ENCODE peak calls at places on chromosomes 3 and 15, in nine cellular contexts. Z, Q, K, C, S, U, R, E and Y are unnamed samples.

GRCh38 chr15:54014067-54014466 is 35.8 kb downstream of the UNC13C start:
- DNase-seq in Z (no peak), Q (no peak), K (no peak), C (no peak), S (no peak), U (no peak), R (no peak), E (no peak), Y (no peak)

GRCh38 chr15:41966414-41966812 is 5.9 kb downstream of the EHD4 start:
- DNase-seq in Z (no peak), Q (no peak), K (no peak), C (no peak), S (no peak), U (no peak), R (no peak), E (no peak), Y (no peak)

GRCh38 chr3:27311400-27311799 is 57.8 kb downstream of the NEK10 start:
- DNase-seq in Z (peak), Q (no peak), K (no peak), C (no peak), S (peak), U (peak), R (no peak), E (no peak), Y (no peak)

GRCh38 chr15:100393008-100393407 is 51.2 kb upstream of the ADAMTS17 start:
- DNase-seq in Z (no peak), Q (no peak), K (no peak), C (no peak), S (no peak), U (no peak), R (no peak), E (no peak), Y (no peak)

GRCh38 chr3:182609575-182610156 is 183.6 kb upstream of the ATP11B start:
- DNase-seq in Z (no peak), Q (no peak), K (no peak), C (peak), S (no peak), U (peak), R (peak), E (no peak), Y (no peak)

GRCh38 chr3:117746091-117746490 is 1036.5 kb downstream of the TUSC7 start:
- DNase-seq in Z (no peak), Q (no peak), K (no peak), C (no peak), S (no peak), U (no peak), R (no peak), E (no peak), Y (no peak)

GRCh38 chr3:141349711-141350110 is 18.6 kb upstream of the ZBTB38 start:
- DNase-seq in Z (no peak), Q (no peak), K (no peak), C (no peak), S (no peak), U (no peak), R (no peak), E (no peak), Y (no peak)

GRCh38 chr15:49370782-49371181 is 52.3 kb upstream of the FGF7 start:
- DNase-seq in Z (peak), Q (peak), K (no peak), C (no peak), S (no peak), U (no peak), R (no peak), E (no peak), Y (no peak)

GRCh38 chr3:123870033-123870432 is 14.1 kb downstream of the MYLK start:
- DNase-seq in Z (no peak), Q (no peak), K (no peak), C (no peak), S (peak), U (peak), R (no peak), E (no peak), Y (no peak)

GRCh38 chr3:140203510-140203909 is 268.5 kb downstream of the CLSTN2 start:
- DNase-seq in Z (no peak), Q (no peak), K (peak), C (no peak), S (no peak), U (peak), R (peak), E (no peak), Y (no peak)

GRCh38 chr3:121155023-121155422 is 247.0 kb downstream of the STXBP5L start:
- DNase-seq in Z (no peak), Q (no peak), K (no peak), C (no peak), S (no peak), U (peak), R (no peak), E (no peak), Y (no peak)

GRCh38 chr15:42137461-42138261 is 18.8 kb downstream of the PLA2G4F start:
- DNase-seq in Z (peak), Q (peak), K (peak), C (no peak), S (peak), U (peak), R (peak), E (peak), Y (peak)

GRCh38 chr3:122858373-122858772 is 63.5 kb downstream of the SLC49A4 start:
- DNase-seq in Z (peak), Q (peak), K (no peak), C (no peak), S (peak), U (peak), R (no peak), E (no peak), Y (no peak)

GRCh38 chr3:196141052-196141865 is 59.4 kb upstream of the TFRC start:
- DNase-seq in Z (no peak), Q (no peak), K (no peak), C (no peak), S (no peak), U (no peak), R (no peak), E (no peak), Y (no peak)

GRCh38 chr3:32945136-32945535 is 6.3 kb upstream of the CCR4 start:
- DNase-seq in Z (no peak), Q (no peak), K (no peak), C (no peak), S (no peak), U (peak), R (no peak), E (no peak), Y (no peak)

GRCh38 chr3:61571516-61572336 is 10.4 kb downstream of the PTPRG start:
- DNase-seq in Z (peak), Q (no peak), K (no peak), C (no peak), S (peak), U (peak), R (no peak), E (no peak), Y (no peak)

GRCh38 chr3:195893516-195893915 is 14.8 kb downstream of the TNK2 start:
- DNase-seq in Z (no peak), Q (peak), K (no peak), C (no peak), S (no peak), U (no peak), R (no peak), E (no peak), Y (no peak)

GRCh38 chr15:68271854-68272471 is 5.6 kb upstream of the FEM1B start:
- DNase-seq in Z (peak), Q (no peak), K (no peak), C (peak), S (peak), U (peak), R (peak), E (no peak), Y (no peak)

GRCh38 chr3:87167634-87168456 is 59.3 kb upstream of the CHMP2B start:
- DNase-seq in Z (peak), Q (peak), K (peak), C (no peak), S (peak), U (peak), R (peak), E (peak), Y (no peak)

GRCh38 chr15:57327985-57328471 is 48.3 kb upstream of the CGNL1 start:
- DNase-seq in Z (peak), Q (no peak), K (no peak), C (no peak), S (peak), U (peak), R (no peak), E (no peak), Y (peak)

GRCh38 chr3:107117922-107118576 is 259.2 kb upstream of the CCDC54 start:
- DNase-seq in Z (peak), Q (peak), K (peak), C (no peak), S (peak), U (peak), R (no peak), E (peak), Y (peak)

GRCh38 chr3:30188713-30189112 is 417.7 kb upstream of the TGFBR2 start:
- DNase-seq in Z (no peak), Q (no peak), K (no peak), C (no peak), S (no peak), U (peak), R (peak), E (no peak), Y (no peak)

GRCh38 chr3:134481166-134481565 is 4.6 kb downstream of the ANAPC13 start:
- DNase-seq in Z (no peak), Q (no peak), K (no peak), C (no peak), S (no peak), U (no peak), R (no peak), E (no peak), Y (no peak)

GRCh38 chr15:83322061-83322460 is 37.6 kb upstream of the BNC1 start:
- DNase-seq in Z (peak), Q (no peak), K (no peak), C (no peak), S (no peak), U (no peak), R (no peak), E (no peak), Y (no peak)

GRCh38 chr15:78306176-78306774 is 6.9 kb upstream of the SKIC8 start:
- DNase-seq in Z (peak), Q (no peak), K (no peak), C (no peak), S (peak), U (peak), R (no peak), E (no peak), Y (no peak)

GRCh38 chr15:65286069-65286703 is 497 bp downstream of the PARP16 start:
- DNase-seq in Z (peak), Q (peak), K (peak), C (no peak), S (no peak), U (no peak), R (no peak), E (peak), Y (no peak)

GRCh38 chr15:33310481-33311311 is at the start of gene RYR3:
- DNase-seq in Z (peak), Q (no peak), K (peak), C (no peak), S (no peak), U (no peak), R (peak), E (no peak), Y (no peak)

GRCh38 chr3:84175449-84175848 is 783.3 kb upstream of the CADM2 start:
- DNase-seq in Z (no peak), Q (no peak), K (no peak), C (no peak), S (no peak), U (no peak), R (no peak), E (no peak), Y (no peak)

GRCh38 chr3:52522651-52523251 is 10.9 kb downstream of the NT5DC2 start:
- DNase-seq in Z (no peak), Q (no peak), K (no peak), C (no peak), S (no peak), U (no peak), R (no peak), E (no peak), Y (no peak)

GRCh38 chr15:88276821-88277220 is 20.3 kb upstream of the NTRK3 start:
- DNase-seq in Z (no peak), Q (no peak), K (no peak), C (no peak), S (no peak), U (no peak), R (no peak), E (no peak), Y (no peak)

GRCh38 chr3:138881233-138881632 is 46.5 kb upstream of the PIK3CB start:
- DNase-seq in Z (no peak), Q (no peak), K (no peak), C (no peak), S (no peak), U (no peak), R (no peak), E (no peak), Y (no peak)